ENCODE peak calls at places on chromosome 4, in nine cellular contexts. I, L, Z, O, R, K, S, N and U are unnamed samples.

GRCh38 chr4:6986067-6986780 is 56.9 kb upstream of the TADA2B start:
- DNase-seq in R (no peak), O (peak), L (peak), I (peak), N (peak), S (peak), K (no peak), Z (peak), U (no peak)

GRCh38 chr4:1152284-1152683 is 20.1 kb downstream of the SPON2 start:
- DNase-seq in I (no peak), O (no peak), Z (no peak), S (no peak), N (no peak), L (no peak), K (no peak), R (no peak), U (no peak)

GRCh38 chr4:101655847-101656246 is 134.7 kb upstream of the BANK1 start:
- DNase-seq in Z (no peak), I (no peak), L (no peak), S (no peak), N (no peak), K (no peak), R (no peak), O (no peak), U (no peak)

GRCh38 chr4:169724251-169724650 is 33.5 kb downstream of the HPF1 start:
- DNase-seq in K (no peak), O (no peak), S (peak), Z (no peak), N (no peak), L (peak), R (no peak), I (no peak), U (no peak)

GRCh38 chr4:1367230-1367935 is 20.4 kb downstream of the UVSSA start:
- DNase-seq in I (no peak), L (no peak), O (no peak), R (no peak), Z (no peak), N (peak), K (no peak), S (no peak), U (no peak)

GRCh38 chr4:10006236-10006603 is 15.1 kb downstream of the SLC2A9 start:
- DNase-seq in N (peak), S (peak), I (peak), K (no peak), R (peak), Z (peak), L (peak), O (peak), U (no peak)

GRCh38 chr4:13298655-13299054 is 185.5 kb downstream of the RAB28 start:
- DNase-seq in N (no peak), K (no peak), R (no peak), Z (no peak), O (no peak), L (no peak), S (no peak), I (no peak), U (no peak)

GRCh38 chr4:84865600-84865999 is 100.9 kb downstream of the WDFY3 start:
- DNase-seq in N (no peak), O (no peak), K (no peak), S (no peak), Z (no peak), L (no peak), R (no peak), I (no peak), U (no peak)

GRCh38 chr4:108426493-108426892 is 193.9 kb upstream of the RPL34 start:
- DNase-seq in N (no peak), I (no peak), S (peak), K (no peak), R (no peak), Z (no peak), O (no peak), L (peak), U (no peak)

GRCh38 chr4:56220261-56220660 is 167.0 kb downstream of the AASDH start:
- DNase-seq in I (no peak), N (no peak), O (no peak), Z (no peak), S (peak), L (no peak), K (no peak), R (no peak), U (no peak)

GRCh38 chr4:145481164-145481941 is at the start of gene SMAD1:
- DNase-seq in O (peak), L (peak), N (peak), I (peak), K (peak), R (peak), S (peak), Z (peak), U (peak)

GRCh38 chr4:23324291-23324690 is 565.6 kb downstream of the PPARGC1A start:
- DNase-seq in R (no peak), Z (no peak), K (no peak), O (no peak), L (peak), N (no peak), I (no peak), S (no peak), U (no peak)

GRCh38 chr4:187393546-187394344 is 601.8 kb upstream of the ZFP42 start:
- DNase-seq in N (no peak), O (no peak), R (no peak), I (no peak), Z (no peak), L (no peak), K (no peak), S (no peak), U (no peak)

GRCh38 chr4:73257995-73258667 is 467 bp downstream of the ANKRD17 start:
- DNase-seq in K (no peak), R (peak), O (no peak), S (peak), I (no peak), L (peak), N (peak), Z (peak), U (no peak)

GRCh38 chr4:173466101-173466500 is 63.9 kb downstream of the HAND2 start:
- DNase-seq in K (no peak), O (no peak), S (no peak), N (no peak), I (no peak), Z (no peak), L (no peak), R (no peak), U (no peak)

GRCh38 chr4:38442073-38442788 is 221.8 kb upstream of the KLF3 start:
- DNase-seq in L (no peak), R (no peak), O (no peak), K (no peak), S (no peak), N (no peak), I (no peak), Z (no peak), U (no peak)

GRCh38 chr4:26780524-26780923 is 80.1 kb upstream of the STIM2 start:
- DNase-seq in L (peak), S (peak), R (no peak), N (no peak), O (peak), Z (no peak), I (no peak), K (no peak), U (no peak)

GRCh38 chr4:1621996-1622637 is 62.0 kb downstream of the FAM53A start:
- DNase-seq in N (no peak), I (no peak), L (no peak), O (no peak), Z (no peak), R (no peak), K (no peak), S (no peak), U (no peak)

GRCh38 chr4:158822348-158822747 is 53.5 kb downstream of the FNIP2 start:
- DNase-seq in R (no peak), I (no peak), K (no peak), Z (no peak), N (no peak), O (no peak), L (no peak), S (no peak), U (no peak)

GRCh38 chr4:83074086-83074704 is 39.2 kb downstream of the COPS4 start:
- DNase-seq in I (peak), O (peak), L (peak), K (no peak), S (peak), Z (no peak), R (peak), N (no peak), U (no peak)

GRCh38 chr4:139913398-139913990 is 240.5 kb downstream of the MAML3 start:
- DNase-seq in S (peak), K (no peak), Z (no peak), R (no peak), I (no peak), O (no peak), L (no peak), N (no peak), U (no peak)

GRCh38 chr4:149897784-149898183 is 82.1 kb upstream of the IQCM start:
- DNase-seq in N (no peak), S (peak), O (peak), L (peak), R (no peak), I (no peak), K (no peak), Z (no peak), U (no peak)

GRCh38 chr4:188976644-188977115 is 837.4 kb downstream of the TRIML1 start:
- DNase-seq in R (no peak), N (no peak), S (peak), O (no peak), Z (no peak), I (no peak), K (peak), L (peak), U (no peak)

GRCh38 chr4:48604527-48604926 is 114.5 kb downstream of the ZAR1 start:
- DNase-seq in L (no peak), S (no peak), Z (no peak), K (no peak), I (no peak), N (no peak), R (no peak), O (no peak), U (no peak)

GRCh38 chr4:41339812-41340809 is 83.4 kb downstream of the UCHL1 start:
- DNase-seq in Z (no peak), R (no peak), L (no peak), N (no peak), O (no peak), K (peak), I (peak), S (peak), U (no peak)
- TF ChIP-seq CTCF in Z (peak), R (no peak), L (no peak), N (no peak), O (no peak), K (no peak), I (no peak), S (no peak), U (no peak)

GRCh38 chr4:138494931-138495330 is 252.8 kb upstream of the SLC7A11 start:
- DNase-seq in Z (no peak), S (peak), R (no peak), L (peak), O (peak), N (no peak), I (peak), K (peak), U (no peak)
- TF ChIP-seq CTCF in Z (no peak), S (no peak), R (no peak), L (peak), O (no peak), N (no peak), I (peak), K (no peak), U (peak)

GRCh38 chr4:4857809-4858508 is 1.5 kb upstream of the MSX1 start:
- DNase-seq in Z (no peak), L (no peak), R (no peak), I (no peak), S (no peak), O (no peak), N (peak), K (no peak), U (no peak)
- TF ChIP-seq CTCF in Z (no peak), L (no peak), R (no peak), I (no peak), S (no peak), O (no peak), N (no peak), K (no peak), U (no peak)

DNA sequence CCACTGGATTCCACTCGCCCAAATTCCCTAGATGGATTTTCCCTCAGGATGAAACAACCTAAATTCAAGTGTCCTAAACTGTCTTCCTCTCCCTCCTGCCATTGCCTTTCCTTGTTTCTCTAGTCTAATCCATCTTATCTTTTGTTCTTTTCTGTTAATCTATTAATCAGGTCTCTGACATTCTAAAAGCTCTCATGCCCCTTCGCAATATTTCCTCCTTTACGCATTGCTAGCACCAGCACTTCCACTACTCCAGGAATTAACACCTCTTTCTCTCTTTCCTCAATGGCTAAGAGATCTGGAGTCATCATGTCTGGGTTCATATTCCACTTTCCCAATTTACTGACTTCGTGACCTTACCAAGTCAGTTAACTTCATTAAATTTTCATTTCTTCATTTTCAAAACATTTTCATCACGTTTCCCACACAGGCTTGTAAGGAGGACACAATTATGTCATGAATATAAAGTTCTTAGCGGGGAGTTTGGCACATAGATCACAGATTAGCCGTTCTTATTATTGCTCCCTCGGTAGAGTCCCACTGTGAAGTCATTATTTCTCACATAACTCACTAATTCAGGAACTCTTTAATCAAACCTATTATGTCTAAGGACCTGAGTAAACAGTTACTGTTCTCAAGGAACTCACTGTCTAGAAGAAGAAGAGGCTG is 45.3 kb downstream of the FAT4 start:
- DNase-seq in Z (no peak), L (no peak), N (no peak), S (no peak), K (no peak), R (no peak), I (no peak), O (no peak), U (no peak)
- TF ChIP-seq CTCF in Z (no peak), L (no peak), N (no peak), S (no peak), K (no peak), R (no peak), I (no peak), O (no peak), U (no peak)

DNA sequence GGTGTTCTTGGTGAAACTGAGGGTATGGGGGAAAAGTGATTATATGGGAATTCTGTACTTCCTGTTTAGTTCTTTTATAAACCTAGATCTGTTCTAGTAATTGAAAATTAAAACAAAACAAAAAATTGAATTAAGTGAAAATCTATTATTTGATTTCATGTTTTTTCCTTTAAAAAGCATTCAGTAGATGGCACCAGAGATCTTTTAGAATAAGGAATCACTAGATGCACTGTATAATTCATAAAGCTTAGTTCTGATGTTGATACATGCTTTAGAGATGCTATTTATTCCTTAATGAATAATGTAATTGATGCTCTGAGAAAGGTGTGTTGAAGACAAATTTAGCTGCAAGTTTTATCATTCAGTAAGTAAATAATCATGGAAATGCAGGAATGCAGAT is 87.3 kb downstream of the LCORL start:
- DNase-seq in Z (no peak), L (no peak), O (no peak), K (no peak), N (no peak), S (peak), I (no peak), R (no peak), U (no peak)
- TF ChIP-seq CTCF in Z (no peak), L (peak), O (no peak), K (no peak), N (no peak), S (peak), I (no peak), R (no peak), U (peak)

GRCh38 chr4:3452376-3452775 is 10.6 kb downstream of the HGFAC start:
- DNase-seq in S (no peak), L (no peak), K (peak), O (no peak), I (peak), R (no peak), Z (no peak), N (no peak), U (no peak)
- TF ChIP-seq CTCF in S (peak), L (peak), K (no peak), O (no peak), I (peak), R (no peak), Z (no peak), N (no peak), U (peak)